ENCODE peak calls at places on chromosomes 13 and 19, in five cellular contexts. One of them, this sample, is unnamed.

GRCh38 chr19:57850553-57851017 is 926 bp downstream of the ZNF587 start:
- DNase-seq in SW480: peak; percentile 18
- DNase-seq in stimulated activated CD8-positive, alpha-beta memory T cell treated with anti-CD3 and anti-CD28 coated beads, Interleukin-12 subunit alpha, Interleukin-12 subunit beta, amount 100 ng/mL, for 4 hours: no peak
- DNase-seq in neural crest cell: no peak
- DNase-seq in left ventricle myocardium superior: no peak
- DNase-seq in this sample: no peak

GRCh38 chr19:40191836-40192646 is 815 bp downstream of the MAP3K10 start:
- DNase-seq in SW480: peak; percentile 56
- DNase-seq in neural crest cell: peak; percentile 37
- DNase-seq in left ventricle myocardium superior: peak; percentile 53
- DNase-seq in stimulated activated CD8-positive, alpha-beta memory T cell treated with anti-CD3 and anti-CD28 coated beads, Interleukin-12 subunit alpha, Interleukin-12 subunit beta, amount 100 ng/mL, for 4 hours: no peak
- DNase-seq in this sample: no peak

GRCh38 chr13:29436291-29436690 is 159.2 kb downstream of the SLC7A1 start:
- DNase-seq in neural crest cell: no peak
- DNase-seq in left ventricle myocardium superior: no peak
- DNase-seq in stimulated activated CD8-positive, alpha-beta memory T cell treated with anti-CD3 and anti-CD28 coated beads, Interleukin-12 subunit alpha, Interleukin-12 subunit beta, amount 100 ng/mL, for 4 hours: no peak
- DNase-seq in SW480: no peak
- DNase-seq in this sample: no peak

GRCh38 chr13:60765700-60766411 is 368.8 kb downstream of the TDRD3 start:
- DNase-seq in SW480: no peak
- DNase-seq in neural crest cell: no peak
- DNase-seq in left ventricle myocardium superior: no peak
- DNase-seq in stimulated activated CD8-positive, alpha-beta memory T cell treated with anti-CD3 and anti-CD28 coated beads, Interleukin-12 subunit alpha, Interleukin-12 subunit beta, amount 100 ng/mL, for 4 hours: no peak
- DNase-seq in this sample: no peak

GRCh38 chr13:94169783-94170513 is 309.5 kb downstream of the DCT start:
- DNase-seq in stimulated activated CD8-positive, alpha-beta memory T cell treated with anti-CD3 and anti-CD28 coated beads, Interleukin-12 subunit alpha, Interleukin-12 subunit beta, amount 100 ng/mL, for 4 hours: no peak
- DNase-seq in neural crest cell: no peak
- DNase-seq in SW480: no peak
- DNase-seq in left ventricle myocardium superior: peak; percentile 37
- DNase-seq in this sample: no peak

GRCh38 chr19:54136086-54136863 is 1.3 kb upstream of the CNOT3 start:
- DNase-seq in left ventricle myocardium superior: no peak
- DNase-seq in neural crest cell: no peak
- DNase-seq in SW480: peak; percentile 50
- DNase-seq in stimulated activated CD8-positive, alpha-beta memory T cell treated with anti-CD3 and anti-CD28 coated beads, Interleukin-12 subunit alpha, Interleukin-12 subunit beta, amount 100 ng/mL, for 4 hours: no peak
- DNase-seq in this sample: no peak

GRCh38 chr19:18772620-18773587 is 18.2 kb downstream of the COMP start:
- DNase-seq in left ventricle myocardium superior: no peak
- DNase-seq in stimulated activated CD8-positive, alpha-beta memory T cell treated with anti-CD3 and anti-CD28 coated beads, Interleukin-12 subunit alpha, Interleukin-12 subunit beta, amount 100 ng/mL, for 4 hours: no peak
- DNase-seq in neural crest cell: no peak
- DNase-seq in SW480: no peak
- DNase-seq in this sample: peak; percentile 80

GRCh38 chr13:46571941-46572340 is 19.0 kb downstream of the LRCH1 start:
- DNase-seq in stimulated activated CD8-positive, alpha-beta memory T cell treated with anti-CD3 and anti-CD28 coated beads, Interleukin-12 subunit alpha, Interleukin-12 subunit beta, amount 100 ng/mL, for 4 hours: no peak
- DNase-seq in neural crest cell: no peak
- DNase-seq in left ventricle myocardium superior: no peak
- DNase-seq in SW480: no peak
- DNase-seq in this sample: no peak

This sample was measured in RWPE2.